ENCODE peak calls at places on chromosomes 7 and 10, in four cellular contexts. K is brain microvascular endothelial cell, A is left ventricle myocardium inferior, M is heart right ventricle. F is an unnamed sample.

GRCh38 chr7:45976485-45976856 is 55.4 kb upstream of the IGFBP3 start:
- DNase-seq in K (no peak), A (no peak), M (no peak), F (no peak)

GRCh38 chr7:79553811-79554555 is 100.5 kb upstream of the MAGI2 start:
- DNase-seq in K (peak), M (no peak), A (no peak), F (peak)

GRCh38 chr7:142320883-142321282 is 63.0 kb upstream of the PRSS58 start:
- DNase-seq in M (no peak), K (no peak), A (no peak), F (no peak)

GRCh38 chr7:22810843-22811242 is 11.8 kb downstream of the TOMM7 start:
- DNase-seq in A (no peak), K (no peak), M (no peak), F (no peak)

GRCh38 chr7:70092314-70093303 is 494.3 kb downstream of the AUTS2 start:
- DNase-seq in K (no peak), M (peak), A (peak), F (no peak)

GRCh38 chr10:67119648-67120047 is 193.8 kb downstream of the LRRTM3 start:
- DNase-seq in K (peak), A (no peak), M (no peak), F (no peak)

GRCh38 chr10:103659674-103660363 is 166.3 kb downstream of the NEURL1 start:
- DNase-seq in K (peak), A (peak), M (peak), F (no peak)

GRCh38 chr10:28875535-28876208 is 198.4 kb downstream of the BAMBI start:
- DNase-seq in M (no peak), A (no peak), K (peak), F (no peak)

GRCh38 chr7:149432121-149432691 is 28.7 kb downstream of the ZNF777 start:
- DNase-seq in M (no peak), K (no peak), A (no peak), F (no peak)

GRCh38 chr10:87694011-87694794 is 34.5 kb downstream of the PAPSS2 start:
- DNase-seq in A (no peak), M (no peak), K (no peak), F (no peak)

GRCh38 chr10:131426530-131426898 is 115.0 kb upstream of the TCERG1L start:
- DNase-seq in K (no peak), A (no peak), M (no peak), F (no peak)

GRCh38 chr10:72079356-72079755 is 9.0 kb downstream of the SPOCK2 start:
- DNase-seq in M (no peak), A (no peak), K (no peak), F (no peak)

GRCh38 chr7:727104-727805 is at the start of gene PRKAR1B:
- DNase-seq in A (no peak), M (no peak), K (no peak), F (peak)

GRCh38 chr7:44608916-44609648 is 2.7 kb downstream of the OGDH start:
- DNase-seq in M (no peak), K (no peak), A (no peak), F (peak)

GRCh38 chr7:138167222-138167621 is 91.0 kb downstream of the AKR1D1 start:
- DNase-seq in A (no peak), K (no peak), M (no peak), F (no peak)

GRCh38 chr10:93417264-93417663 is 64.9 kb downstream of the MYOF start:
- DNase-seq in K (no peak), M (peak), A (peak), F (no peak)

GRCh38 chr7:13749026-13749425 is 240.4 kb downstream of the ETV1 start:
- DNase-seq in M (no peak), A (no peak), K (no peak), F (no peak)

GRCh38 chr10:31816318-31816717 is 112.3 kb downstream of the ARHGAP12 start:
- DNase-seq in A (no peak), M (no peak), K (peak), F (no peak)

GRCh38 chr7:38681882-38682281 is 50.7 kb upstream of the AMPH start:
- DNase-seq in M (no peak), K (no peak), A (no peak), F (no peak)

GRCh38 chr7:113143486-113144257 is 25.3 kb upstream of the SMIM30 start:
- DNase-seq in A (no peak), K (no peak), M (no peak), F (no peak)

GRCh38 chr7:74026406-74027123 is 1.4 kb upstream of the ELN start:
- DNase-seq in M (peak), A (peak), K (peak), F (peak)

GRCh38 chr7:8190121-8190895 is 71.7 kb downstream of the ICA1 start:
- DNase-seq in M (no peak), A (no peak), K (peak), F (peak)

GRCh38 chr7:55593515-55594318 is 21.4 kb upstream of the VOPP1 start:
- DNase-seq in K (peak), A (peak), M (peak), F (peak)

GRCh38 chr7:122219253-122219865 is 75.3 kb upstream of the AASS start:
- DNase-seq in K (peak), M (no peak), A (no peak), F (peak)

GRCh38 chr7:67309764-67310548 is 313.3 kb downstream of the TYW1 start:
- DNase-seq in A (no peak), M (no peak), K (no peak), F (no peak)

GRCh38 chr10:17527530-17528146 is 73.2 kb upstream of the ST8SIA6 start:
- DNase-seq in M (no peak), A (no peak), K (peak), F (peak)

GRCh38 chr7:127667017-127667670 is 15.2 kb downstream of the SND1 start:
- DNase-seq in M (no peak), A (no peak), K (no peak), F (peak)

GRCh38 chr7:112510032-112510742 is 29.4 kb downstream of the LSMEM1 start:
- DNase-seq in M (no peak), A (no peak), K (peak), F (no peak)

GRCh38 chr7:33043434-33043833 is 19.1 kb downstream of the NT5C3A start:
- DNase-seq in A (no peak), M (no peak), K (no peak), F (no peak)

GRCh38 chr10:89374716-89375115 is 3.1 kb upstream of the IFIT1B start:
- DNase-seq in M (no peak), K (no peak), A (no peak), F (no peak)

GRCh38 chr7:47826754-47827153 is 121.5 kb downstream of the PKD1L1 start:
- DNase-seq in A (no peak), K (no peak), M (no peak), F (no peak)

GRCh38 chr10:113399051-113399450 is 153.8 kb upstream of the HABP2 start:
- DNase-seq in M (no peak), A (no peak), K (no peak), F (no peak)

GRCh38 chr10:73768881-73769280 is 13.0 kb upstream of the CHCHD1 start:
- DNase-seq in K (no peak), M (no peak), A (no peak), F (no peak)

GRCh38 chr10:31134303-31134928 is 102.8 kb upstream of the ZNF438 start:
- DNase-seq in A (no peak), K (peak), M (peak), F (peak)

DNA sequence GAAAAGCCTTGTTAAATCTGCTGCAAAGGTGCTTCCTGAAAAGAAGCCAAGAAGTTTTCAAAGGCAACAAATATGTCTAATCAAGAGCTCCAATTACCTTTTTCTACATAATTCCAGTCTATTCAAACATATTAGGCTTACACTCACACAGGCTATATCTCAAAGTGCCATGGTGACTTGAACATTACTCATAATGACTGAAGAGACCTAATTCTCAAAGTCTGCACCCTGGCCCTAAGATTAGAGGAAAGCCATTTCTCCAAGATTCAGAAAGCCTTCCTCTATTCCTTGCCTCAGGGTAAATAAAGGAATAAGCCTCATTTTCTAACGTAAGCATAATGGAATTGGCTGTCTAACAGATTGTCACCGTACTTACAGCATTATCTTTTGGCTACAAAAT is 78.3 kb upstream of the THSD7A start:
- DNase-seq in M (no peak), A (no peak), K (no peak), F (no peak)
- TF ChIP-seq CTCF in M (no peak), A (no peak), K (no peak), F (no peak)

GRCh38 chr10:79235765-79236755 is 111.2 kb upstream of the PPIF start:
- DNase-seq in A (no peak), K (no peak), M (no peak), F (no peak)
- H3K27ac ChIP-seq in A (peak), K (no peak), M (peak), F (peak)

GRCh38 chr10:86261933-86262665 is 104.5 kb downstream of the GRID1 start:
- DNase-seq in K (no peak), M (no peak), A (no peak), F (peak)
- TF ChIP-seq CTCF in K (no peak), M (no peak), A (peak), F (no peak)

GRCh38 chr7:130734525-130735272 is 692 bp upstream of the KLF14 start:
- DNase-seq in K (no peak), A (no peak), M (no peak), F (no peak)

GRCh38 chr7:130741336-130741995 is 7.5 kb upstream of the KLF14 start:
- DNase-seq in M (no peak), A (no peak), K (no peak), F (no peak)

GRCh38 chr7:130736298-130736900 is 2.4 kb upstream of the KLF14 start:
- DNase-seq in M (no peak), K (no peak), A (no peak), F (no peak)

GRCh38 chr7:130735273-130735716 is 1.3 kb upstream of the KLF14 start:
- DNase-seq in M (no peak), A (no peak), K (no peak), F (no peak)

GRCh38 chr7:130740617-130741016 is 6.6 kb upstream of the KLF14 start:
- DNase-seq in A (no peak), K (no peak), M (no peak), F (no peak)
- H3K27ac ChIP-seq in A (no peak), K (no peak), M (peak), F (no peak)

GRCh38 chr10:75404335-75405200 is 3.0 kb upstream of the ZNF503 start:
- DNase-seq in M (peak), K (no peak), A (peak), F (no peak)
- TF ChIP-seq CTCF in M (no peak), K (no peak), A (no peak), F (no peak)

DNA sequence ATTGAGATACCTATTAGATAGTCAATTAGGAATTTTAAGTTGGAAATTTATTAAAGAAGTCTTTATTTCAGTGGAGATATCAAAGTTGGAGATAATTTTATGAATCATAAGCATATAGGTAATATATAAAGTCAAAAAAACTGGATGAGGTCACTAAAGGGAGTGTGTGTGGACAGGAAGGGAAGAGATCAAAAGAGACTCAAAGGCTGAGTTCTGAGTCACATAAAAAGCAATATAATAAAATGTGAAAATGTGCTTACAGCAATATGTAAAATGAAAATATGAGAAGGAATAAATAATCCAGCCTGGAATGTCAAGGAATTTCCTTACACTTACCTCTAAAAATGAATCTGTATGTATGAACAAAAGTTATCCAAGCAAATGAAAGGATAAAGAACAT is 583.3 kb upstream of the SORCS1 start:
- DNase-seq in K (no peak), M (no peak), A (no peak), F (no peak)
- H3K27ac ChIP-seq in K (no peak), M (no peak), A (no peak), F (no peak)

DNA sequence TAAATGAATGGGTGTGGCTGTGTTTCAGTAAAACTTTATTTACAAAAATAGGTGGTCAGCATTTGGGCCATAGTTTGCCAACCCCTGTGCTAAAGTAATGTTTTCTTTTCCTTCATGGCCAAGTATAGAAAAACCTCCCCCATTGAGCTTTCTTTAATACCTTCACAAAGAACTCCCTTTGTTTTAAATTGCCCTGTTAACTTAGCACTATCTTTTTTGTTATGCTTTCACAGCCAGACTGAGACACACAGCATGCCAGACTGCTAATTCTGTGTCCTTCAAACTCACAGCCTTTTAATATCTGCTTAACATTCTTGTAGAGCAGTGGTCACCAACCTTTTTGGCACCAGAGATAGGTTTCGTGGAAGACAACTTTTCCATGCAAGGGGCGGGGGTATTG is 78.0 kb downstream of the GFRA1 start:
- DNase-seq in K (no peak), A (no peak), M (no peak), F (no peak)
- TF ChIP-seq CTCF in K (no peak), A (no peak), M (no peak), F (no peak)

GRCh38 chr10:625335-625699 is 64.2 kb downstream of the DIP2C start:
- DNase-seq in K (peak), A (peak), M (peak), F (no peak)
- H3K27ac ChIP-seq in K (peak), A (peak), M (peak), F (no peak)